ENCODE peak calls at places on chromosome X, in ten cellular contexts. O is mucosa of descending colon; V is H1; U is hepatocyte; R is NT2/D1; Y is right lobe of liver; Q is effector memory CD4-positive, alpha-beta T cell; E is H9; W is mesenchymal stem cell; D is testis. I is an unnamed sample.

GRCh38 chrX:114162068-114162735 is 421.7 kb upstream of the HTR2C start:
- DNase-seq in E (peak; percentile 88), O (no peak), D (peak; percentile 15), W (no peak), V (peak; percentile 21), R (peak; percentile 13), Y (no peak), U (peak; percentile 6), Q (no peak), I (no peak)

GRCh38 chrX:73913580-73913979 is 350.6 kb downstream of the CHIC1 start:
- DNase-seq in R (no peak), E (no peak), U (no peak), Y (peak; percentile 37), D (no peak), Q (no peak), W (no peak), O (no peak), V (no peak), I (peak; percentile 34)

GRCh38 chrX:120604359-120604782 is 470 bp downstream of the MCTS1 start:
- DNase-seq in W (peak; percentile 61), Q (peak; percentile 22), E (no peak), U (peak; percentile 41), R (no peak), V (no peak), Y (no peak), D (no peak), O (peak; percentile 45), I (peak; percentile 33)

GRCh38 chrX:44872319-44872816 is 620 bp upstream of the KDM6A start:
- DNase-seq in E (no peak), W (peak; percentile 42), V (no peak), D (peak; percentile 25), R (no peak), O (peak; percentile 40), Y (no peak), U (peak; percentile 62), Q (no peak), I (no peak)

GRCh38 chrX:10567136-10567535 is 53.2 kb downstream of the MID1 start:
- DNase-seq in Y (no peak), V (no peak), R (no peak), W (no peak), D (no peak), U (no peak), Q (no peak), O (no peak), E (no peak), I (no peak)

GRCh38 chrX:40281341-40282005 is 183.7 kb upstream of the BCOR start:
- DNase-seq in O (no peak), D (no peak), Q (peak; percentile 9), Y (no peak), V (no peak), E (no peak), W (no peak), U (no peak), R (no peak), I (no peak)

GRCh38 chrX:46617906-46618305 is 44.3 kb downstream of the CHST7 start:
- DNase-seq in E (no peak), U (no peak), Q (no peak), D (no peak), V (no peak), W (no peak), Y (no peak), R (no peak), O (no peak), I (no peak)

GRCh38 chrX:121000589-121000988 is 15.0 kb upstream of the CT47A1 start:
- DNase-seq in W (no peak), Q (no peak), O (no peak), E (no peak), D (no peak), U (peak; percentile 19), V (no peak), R (peak; percentile 23), Y (no peak), I (no peak)

DNA sequence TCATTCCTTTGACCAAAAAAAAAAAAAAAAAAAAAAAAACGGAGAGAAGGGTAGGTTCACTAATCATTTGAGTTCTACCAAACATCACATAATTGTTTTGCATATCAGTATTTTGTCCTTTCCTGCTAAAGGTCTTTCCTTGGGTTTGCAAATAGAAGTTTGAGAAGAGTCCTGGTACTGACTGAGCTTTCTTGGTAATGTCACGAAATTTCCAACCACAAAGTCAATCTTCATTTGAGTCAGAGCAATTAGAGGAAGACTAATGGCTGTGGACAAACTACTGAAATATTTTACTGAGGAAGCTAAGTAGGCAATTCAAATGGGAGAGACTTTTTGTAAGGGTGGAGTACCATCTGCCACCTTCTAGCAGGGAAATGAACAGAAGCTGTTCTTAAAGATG is 21.7 kb upstream of the CD40LG start:
- DNase-seq in R (no peak), W (no peak), Y (no peak), U (no peak), E (no peak), O (no peak), D (no peak), Q (no peak), V (no peak), I (no peak)
- H3K4me1 ChIP-seq in R (no peaks in the 10 kb centered on the region), W (no peaks in the 10 kb centered on the region), Y (no peaks in the 10 kb centered on the region), U (no peaks in the 10 kb centered on the region), E (no peaks in the 10 kb centered on the region), O (no peaks in the 10 kb centered on the region), D (no peaks in the 10 kb centered on the region), Q (peaks cover 27% of the 10 kb centered on the region), V (no peaks in the 10 kb centered on the region), I (no peaks in the 10 kb centered on the region)

GRCh38 chrX:154548028-154548316 is 552 bp downstream of the IKBKG start:
- DNase-seq in R (no peak), O (no peak), D (no peak), U (no peak), Q (no peak), Y (no peak), W (peak; percentile 52), E (no peak), V (no peak), I (no peak)

GRCh38 chrX:154549766-154550165 is 2.3 kb downstream of the IKBKG start:
- DNase-seq in E (no peak), D (no peak), V (no peak), O (no peak), Q (no peak), R (no peak), Y (no peak), W (peak; percentile 52), U (no peak), I (no peak)

GRCh38 chrX:154546354-154547244 is at the start of gene G6PD:
- DNase-seq in R (no peak), D (peak; percentile 75), U (peak; percentile 84), Y (no peak), V (no peak), O (peak; percentile 77), E (peak; percentile 76), W (peak; percentile 55), Q (peak; percentile 79), I (no peak)

GRCh38 chrX:154545673-154546274 is 872 bp downstream of the G6PD start:
- DNase-seq in U (no peak), O (no peak), Q (no peak), R (no peak), W (no peak), V (no peak), E (no peak), D (no peak), Y (no peak), I (no peak)

DNA sequence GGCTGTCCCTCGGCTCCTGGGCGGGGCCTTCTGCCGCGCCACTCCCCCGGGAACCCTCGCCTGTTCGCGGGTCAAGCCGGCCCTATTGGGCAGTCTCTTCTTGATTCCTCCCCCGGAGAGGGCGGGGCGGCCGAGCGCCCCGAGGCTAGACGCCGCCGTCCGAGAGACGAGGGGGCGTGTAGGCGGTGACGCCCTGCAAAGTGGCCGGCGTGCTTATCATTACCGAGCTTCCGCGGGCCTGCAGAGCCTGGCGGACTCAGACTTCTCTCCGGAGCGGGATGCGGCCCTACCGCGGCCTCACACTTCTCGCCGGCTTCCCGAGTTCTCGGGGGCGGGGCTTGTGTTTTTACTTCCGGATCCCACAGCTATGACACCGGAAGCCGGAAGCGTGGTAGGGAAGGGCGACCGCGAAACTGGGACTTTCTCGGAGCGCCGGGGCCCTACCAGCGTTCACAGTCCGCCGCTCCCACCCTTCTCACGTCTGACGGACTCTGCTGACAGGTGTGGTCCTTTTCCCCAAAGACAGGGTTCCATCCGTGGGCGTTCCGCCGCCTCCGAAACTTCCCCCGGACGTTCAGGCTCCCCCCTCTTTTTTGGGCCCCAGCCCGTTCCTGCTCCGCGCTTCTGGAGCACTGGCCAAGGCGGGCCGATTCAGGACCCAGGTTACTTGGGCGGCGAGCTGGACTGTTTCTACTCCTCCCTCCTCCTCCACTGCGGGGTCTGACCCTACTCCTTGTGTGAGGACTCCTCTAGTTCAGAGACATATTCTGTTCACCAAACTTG is at the start of gene IKBKG:
- DNase-seq in Y (peak; percentile 91), U (peak; percentile 93), O (peak; percentile 92), Q (peak; percentile 83), E (peak; percentile 86), D (peak; percentile 92), W (peak; percentile 91), R (peak; percentile 54), V (peak; percentile 54), I (peak; percentile 70)
- H3K4me1 ChIP-seq in Y (peaks cover 32% of the 10 kb centered on the region), U (peaks cover 3% of the 10 kb centered on the region), O (no peaks in the 10 kb centered on the region), Q (no peaks in the 10 kb centered on the region), E (no peaks in the 10 kb centered on the region), D (peaks cover under 1% of the 10 kb centered on the region), W (peaks cover 18% of the 10 kb centered on the region), R (no peaks in the 10 kb centered on the region), V (no peaks in the 10 kb centered on the region), I (peaks cover 21% of the 10 kb centered on the region)

GRCh38 chrX:13126785-13127184 is 82.4 kb upstream of the FAM9C start:
- DNase-seq in O (no peak), W (peak; percentile 48), Q (no peak), D (no peak), V (no peak), E (no peak), R (no peak), Y (no peak), U (peak; percentile 67), I (peak; percentile 55)
- H3K4me1 ChIP-seq in O (peaks cover 5% of the 10 kb centered on the region), W (no peaks in the 10 kb centered on the region), Q (peaks cover 8% of the 10 kb centered on the region), D (peaks cover 2% of the 10 kb centered on the region), V (no peaks in the 10 kb centered on the region), E (no peaks in the 10 kb centered on the region), R (no peaks in the 10 kb centered on the region), Y (peaks cover 32% of the 10 kb centered on the region), U (peaks cover 30% of the 10 kb centered on the region), I (peaks cover 16% of the 10 kb centered on the region)

GRCh38 chrX:150548251-150548650 is 20.2 kb upstream of the MTM1 start:
- DNase-seq in E (no peak), Y (no peak), Q (no peak), O (no peak), V (no peak), D (no peak), U (no peak), W (no peak), R (no peak), I (no peak)

GRCh38 chrX:150547511-150548115 is 20.8 kb upstream of the MTM1 start:
- DNase-seq in W (peak; percentile 54), D (peak; percentile 85), Y (peak; percentile 89), Q (no peak), E (peak; percentile 63), R (no peak), U (peak; percentile 73), O (peak; percentile 65), V (no peak), I (peak; percentile 23)

GRCh38 chrX:150544835-150545790 is 23.3 kb upstream of the MTM1 start:
- DNase-seq in Y (no peak), D (peak; percentile 71), Q (no peak), O (no peak), U (no peak), E (no peak), V (no peak), R (no peak), W (no peak), I (no peak)

GRCh38 chrX:150548684-150549083 is 19.7 kb upstream of the MTM1 start:
- DNase-seq in D (no peak), W (no peak), Y (no peak), V (no peak), E (no peak), Q (no peak), R (no peak), O (no peak), U (no peak), I (peak; percentile 36)

DNA sequence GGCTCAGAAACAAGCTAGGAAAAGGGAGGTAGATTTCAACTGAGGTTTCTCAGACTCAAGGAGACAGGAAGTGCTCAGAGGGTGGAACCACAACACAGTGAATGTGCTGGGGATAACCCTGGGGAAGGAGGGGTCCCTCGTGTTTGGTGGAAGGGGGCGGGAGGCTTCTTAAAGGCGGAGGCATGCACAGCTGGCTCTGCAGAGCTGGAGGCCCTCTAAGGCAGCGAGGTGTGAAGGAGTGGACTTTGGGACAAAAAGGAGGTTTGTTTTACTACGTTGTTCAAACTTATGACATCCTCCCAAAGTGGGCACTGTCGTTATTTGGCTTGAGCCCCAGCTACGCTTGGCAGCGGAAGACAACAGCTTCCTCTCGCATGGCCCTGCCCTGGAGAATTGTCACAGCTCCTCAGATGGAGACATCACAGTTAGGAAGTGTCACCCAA is 21.7 kb upstream of the MTM1 start:
- DNase-seq in D (peak; percentile 47), E (no peak), R (no peak), W (no peak), V (no peak), Q (peak; percentile 31), O (no peak), Y (peak; percentile 72), U (peak; percentile 17), I (no peak)
- H3K4me1 ChIP-seq in D (peaks cover 13% of the 10 kb centered on the region), E (peaks cover 2% of the 10 kb centered on the region), R (peaks cover 2% of the 10 kb centered on the region), W (peaks cover 16% of the 10 kb centered on the region), V (no peaks in the 10 kb centered on the region), Q (peaks cover 7% of the 10 kb centered on the region), O (no peaks in the 10 kb centered on the region), Y (peaks cover 11% of the 10 kb centered on the region), U (no peaks in the 10 kb centered on the region), I (peaks cover 18% of the 10 kb centered on the region)